ENCODE peak calls at places on chromosomes 6 and 20, in four cellular contexts. E, X, A and N are unnamed samples.

GRCh38 chr20:15205023-15205422 is 867.6 kb upstream of the FLRT3 start:
- DNase-seq in E (no peak), X (no peak), A (no peak), N (no peak)

GRCh38 chr20:7220755-7221154 is 453.3 kb downstream of the BMP2 start:
- DNase-seq in E (no peak), X (no peak), A (no peak), N (no peak)

GRCh38 chr6:34990971-34991560 is 102.0 kb downstream of the ANKS1A start:
- DNase-seq in E (no peak), X (no peak), A (no peak), N (no peak)

GRCh38 chr6:85669735-85670194 is 27.1 kb upstream of the SYNCRIP start:
- DNase-seq in E (peak; percentile 13), X (no peak), A (no peak), N (peak; percentile 18)

GRCh38 chr6:141482773-141483172 is 650.0 kb upstream of the GJE1 start:
- DNase-seq in E (no peak), X (no peak), A (no peak), N (no peak)

GRCh38 chr6:13001951-13002350 is 285.4 kb downstream of the PHACTR1 start:
- DNase-seq in E (no peak), X (no peak), A (no peak), N (no peak)

GRCh38 chr6:133079901-133080300 is 161.3 kb upstream of the EYA4 start:
- DNase-seq in E (no peak), X (no peak), A (no peak), N (no peak)

GRCh38 chr6:5950448-5950847 is 56.3 kb downstream of the NRN1 start:
- DNase-seq in E (no peak), X (no peak), A (no peak), N (no peak)

GRCh38 chr20:51801220-51801991 is 915 bp downstream of the SALL4 start:
- DNase-seq in E (no peak), X (no peak), A (no peak), N (no peak)

GRCh38 chr6:143806282-143807102 is 36.6 kb upstream of the LTV1 start:
- DNase-seq in E (no peak), X (no peak), A (no peak), N (no peak)

GRCh38 chr6:35090734-35091133 is 50.4 kb downstream of the TCP11 start:
- DNase-seq in E (no peak), X (no peak), A (no peak), N (no peak)

GRCh38 chr6:116564921-116565872 is 6.1 kb upstream of the RWDD1 start:
- DNase-seq in E (no peak), X (no peak), A (peak; percentile 27), N (no peak)

GRCh38 chr6:147507162-147508072 is 1.1 kb upstream of the SAMD5 start:
- DNase-seq in E (no peak), X (no peak), A (no peak), N (no peak)

GRCh38 chr6:10425973-10426780 is 11.3 kb upstream of the TFAP2A start:
- DNase-seq in E (no peak), X (no peak), A (no peak), N (no peak)

GRCh38 chr20:49450281-49450707 is 32.2 kb downstream of the KCNB1 start:
- DNase-seq in E (no peak), X (no peak), A (peak; percentile 9), N (no peak)

GRCh38 chr6:90123796-90124195 is 172.8 kb downstream of the BACH2 start:
- DNase-seq in E (no peak), X (no peak), A (no peak), N (no peak)

GRCh38 chr20:20454367-20454766 is 86.5 kb downstream of the INSM1 start:
- DNase-seq in E (no peak), X (no peak), A (no peak), N (no peak)

GRCh38 chr6:549901-550300 is 107.0 kb downstream of the HUS1B start:
- DNase-seq in E (no peak), X (no peak), A (no peak), N (no peak)

GRCh38 chr6:107460074-107460631 is 789 bp upstream of the PDSS2 start:
- DNase-seq in E (no peak), X (no peak), A (no peak), N (no peak)

GRCh38 chr6:27593200-27593818 is 120.4 kb upstream of the ZNF184 start:
- DNase-seq in E (no peak), X (no peak), A (no peak), N (no peak)

GRCh38 chr20:35008411-35009342 is 53.0 kb downstream of the MYH7B start:
- DNase-seq in E (no peak), X (no peak), A (peak; percentile 27), N (no peak)

GRCh38 chr6:167302796-167303195 is 11.7 kb downstream of the UNC93A start:
- DNase-seq in E (no peak), X (no peak), A (no peak), N (no peak)

GRCh38 chr20:54073288-54073687 is 2.9 kb upstream of the BCAS1 start:
- DNase-seq in E (no peak), X (no peak), A (no peak), N (no peak)

GRCh38 chr6:33419580-33420492 is at the start of gene SYNGAP1:
- DNase-seq in E (no peak), X (no peak), A (peak; percentile 57), N (no peak)

GRCh38 chr6:144360401-144360800 is 75.3 kb downstream of the UTRN start:
- DNase-seq in E (no peak), X (no peak), A (no peak), N (no peak)

GRCh38 chr20:62241501-62241900 is 3.2 kb downstream of the OSBPL2 start:
- DNase-seq in E (no peak), X (no peak), A (no peak), N (no peak)

GRCh38 chr6:4582506-4582905 is 193.7 kb upstream of the CDYL start:
- DNase-seq in E (no peak), X (no peak), A (no peak), N (no peak)

GRCh38 chr6:99591673-99592364 is 14.8 kb upstream of the PRDM13 start:
- DNase-seq in E (no peak), X (no peak), A (no peak), N (no peak)

GRCh38 chr20:33423141-33423834 is 20.3 kb downstream of the SNTA1 start:
- DNase-seq in E (no peak), X (no peak), A (no peak), N (no peak)

GRCh38 chr6:25278914-25279747 is at the start of gene CARMIL1:
- DNase-seq in E (peak; percentile 57), X (peak; percentile 39), A (peak; percentile 83), N (peak; percentile 55)

GRCh38 chr6:100633096-100633766 is 168.5 kb upstream of the SIM1 start:
- DNase-seq in E (no peak), X (peak; percentile 41), A (no peak), N (no peak)

GRCh38 chr6:28867078-28867414 is 56.7 kb downstream of the TRIM27 start:
- DNase-seq in E (no peak), X (no peak), A (no peak), N (no peak)

GRCh38 chr20:1626528-1627192 is 6.9 kb upstream of the SIRPB1 start:
- DNase-seq in E (no peak), X (no peak), A (no peak), N (no peak)

GRCh38 chr6:151071295-151071694 is 168.5 kb upstream of the AKAP12 start:
- DNase-seq in E (no peak), X (no peak), A (no peak), N (no peak)

GRCh38 chr20:45878076-45878731 is 2.8 kb upstream of the ZSWIM1 start:
- DNase-seq in E (no peak), X (no peak), A (no peak), N (no peak)

GRCh38 chr6:125357515-125358256 is 55.9 kb upstream of the HDDC2 start:
- DNase-seq in E (no peak), X (no peak), A (no peak), N (no peak)

GRCh38 chr6:124961784-124962611 is at the start of gene RNF217:
- DNase-seq in E (no peak), X (no peak), A (peak; percentile 68), N (no peak)

GRCh38 chr6:158164564-158164963 is 3.5 kb downstream of the SERAC1 start:
- DNase-seq in E (no peak), X (no peak), A (no peak), N (no peak)